ENCODE peak calls at places on chromosomes 13 and 19, in nine cellular contexts. Q is AG04449; Z is pancreas; K is fibroblast of lung; S is right lobe of liver; F is Calu3; H is fibroblast of the aortic adventitia; L is CD4-positive, alpha-beta T cell; X is omental fat pad. R is an unnamed sample.

GRCh38 chr13:37906880-37907279 is 37.3 kb upstream of the TRPC4 start:
- DNase-seq in Z (no peak), Q (no peak), H (no peak), X (no peak), F (no peak), L (no peak), K (no peak), S (no peak), R (no peak)

GRCh38 chr13:81957121-81957520 is 1616.2 kb upstream of the SPRY2 start:
- DNase-seq in S (no peak), H (no peak), F (no peak), Q (no peak), Z (no peak), K (no peak), L (no peak), X (no peak), R (no peak)

GRCh38 chr13:28513745-28514144 is 18.8 kb upstream of the FLT1 start:
- DNase-seq in X (no peak), H (no peak), Z (no peak), L (no peak), F (no peak), S (no peak), Q (no peak), K (no peak), R (no peak)

GRCh38 chr19:9934132-9934950 is 2.0 kb downstream of the OLFM2 start:
- DNase-seq in Z (peak), K (peak), Q (no peak), L (peak), X (peak), H (peak), S (peak), F (peak), R (peak)

GRCh38 chr13:68551701-68552522 is 1321.8 kb upstream of the PCDH9 start:
- DNase-seq in X (no peak), L (no peak), H (no peak), Q (no peak), K (no peak), Z (no peak), F (no peak), S (no peak), R (no peak)

GRCh38 chr13:79459906-79460305 is 21.0 kb upstream of the NDFIP2 start:
- DNase-seq in H (no peak), L (no peak), K (no peak), S (no peak), Z (no peak), X (no peak), F (no peak), Q (no peak), R (no peak)

GRCh38 chr13:111282425-111282824 is 38.0 kb upstream of the TEX29 start:
- DNase-seq in X (no peak), Q (no peak), L (no peak), H (no peak), Z (no peak), F (no peak), S (no peak), K (no peak), R (no peak)

GRCh38 chr19:47036233-47036651 is 12.2 kb downstream of the TMEM160 start:
- DNase-seq in F (peak), Z (peak), Q (no peak), S (no peak), L (no peak), X (no peak), K (no peak), H (no peak), R (no peak)

GRCh38 chr13:65400707-65401106 is 1829.4 kb downstream of the PCDH9 start:
- DNase-seq in S (no peak), L (no peak), X (no peak), H (no peak), K (no peak), Q (no peak), Z (no peak), F (no peak), R (no peak)

GRCh38 chr13:113647351-113648217 is 10.4 kb downstream of the ATP4B start:
- DNase-seq in Z (peak), Q (no peak), L (no peak), F (peak), K (peak), X (peak), H (peak), S (peak), R (no peak)

GRCh38 chr19:49297403-49297802 is 27.6 kb downstream of the SLC6A16 start:
- DNase-seq in K (peak), S (no peak), Z (no peak), H (no peak), X (no peak), L (no peak), Q (peak), F (no peak), R (no peak)

GRCh38 chr19:49301165-49301865 is 23.7 kb downstream of the SLC6A16 start:
- DNase-seq in H (peak), S (peak), X (peak), L (peak), F (peak), Z (peak), K (peak), Q (no peak), R (peak)

GRCh38 chr19:49301866-49302252 is 23.1 kb downstream of the SLC6A16 start:
- DNase-seq in X (no peak), K (no peak), F (no peak), S (no peak), Z (no peak), Q (no peak), L (no peak), H (no peak), R (no peak)
- TF ChIP-seq CTCF in X (no peak), K (no peak), F (no peak), S (no peak), Z (no peak), Q (no peak), L (no peak), H (no peak), R (no peak)

DNA sequence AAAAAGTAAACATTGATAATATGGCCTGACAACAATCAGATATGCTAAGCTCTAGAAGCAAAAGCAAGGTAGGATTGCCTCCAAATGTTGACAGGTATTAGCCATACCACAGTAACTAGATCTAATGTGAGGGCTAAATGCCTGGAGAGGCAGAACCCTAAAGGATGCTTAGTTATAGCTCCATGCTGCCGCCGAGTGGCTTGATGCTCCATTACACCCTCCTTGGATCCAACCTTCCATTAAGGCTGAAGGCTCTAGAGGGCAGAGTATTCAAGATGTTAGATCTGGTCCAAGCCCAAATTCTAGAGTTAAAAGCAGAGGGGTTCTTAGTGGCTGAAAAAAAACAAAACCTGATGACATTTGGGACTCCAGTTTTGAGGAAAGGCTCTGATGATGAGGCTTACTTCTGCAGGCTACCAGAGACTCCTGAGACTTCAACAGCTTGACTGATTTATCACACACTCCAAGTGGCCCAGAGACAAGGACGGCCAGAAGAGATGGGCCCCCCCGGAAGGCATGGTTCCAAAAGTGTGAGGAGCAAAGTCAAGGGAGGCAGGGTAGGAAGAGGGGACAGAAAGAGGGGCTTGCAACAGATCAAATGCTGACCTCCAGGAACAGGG is 21.8 kb upstream of the CPB2 start:
- DNase-seq in Z (peak), H (peak), X (no peak), F (peak), Q (peak), L (peak), K (peak), S (peak), R (peak)
- TF ChIP-seq CTCF in Z (peak), H (peak), X (peak), F (peak), Q (peak), L (peak), K (peak), S (peak), R (peak)

GRCh38 chr13:51584731-51585191 is 499 bp downstream of the WDFY2 start:
- DNase-seq in H (peak), Z (peak), Q (no peak), L (peak), K (peak), X (peak), S (peak), F (peak), R (peak)
- TF ChIP-seq CTCF in H (peak), Z (no peak), Q (peak), L (no peak), K (no peak), X (no peak), S (no peak), F (no peak), R (peak)

GRCh38 chr13:99980201-99981114 is 1.1 kb upstream of the ZIC2 start:
- DNase-seq in S (peak), Z (peak), H (peak), X (no peak), Q (no peak), F (peak), L (peak), K (peak), R (peak)
- TF ChIP-seq CTCF in S (no peak), Z (no peak), H (no peak), X (no peak), Q (no peak), F (no peak), L (no peak), K (no peak), R (no peak)

GRCh38 chr13:109606404-109607028 is 179.9 kb downstream of the IRS2 start:
- DNase-seq in H (no peak), L (no peak), S (no peak), F (no peak), Q (no peak), K (peak), Z (no peak), X (no peak), R (no peak)

GRCh38 chr13:109608503-109608902 is 177.9 kb downstream of the IRS2 start:
- DNase-seq in H (no peak), X (no peak), K (no peak), Q (no peak), S (no peak), Z (no peak), L (no peak), F (no peak), R (no peak)

GRCh38 chr13:109611912-109612691 is 174.3 kb downstream of the IRS2 start:
- DNase-seq in X (no peak), Z (no peak), F (no peak), K (no peak), L (no peak), H (no peak), S (no peak), Q (no peak), R (no peak)

GRCh38 chr13:109608032-109608431 is 178.4 kb downstream of the IRS2 start:
- DNase-seq in X (no peak), K (no peak), H (no peak), L (no peak), F (no peak), S (no peak), Z (no peak), Q (no peak), R (no peak)

DNA sequence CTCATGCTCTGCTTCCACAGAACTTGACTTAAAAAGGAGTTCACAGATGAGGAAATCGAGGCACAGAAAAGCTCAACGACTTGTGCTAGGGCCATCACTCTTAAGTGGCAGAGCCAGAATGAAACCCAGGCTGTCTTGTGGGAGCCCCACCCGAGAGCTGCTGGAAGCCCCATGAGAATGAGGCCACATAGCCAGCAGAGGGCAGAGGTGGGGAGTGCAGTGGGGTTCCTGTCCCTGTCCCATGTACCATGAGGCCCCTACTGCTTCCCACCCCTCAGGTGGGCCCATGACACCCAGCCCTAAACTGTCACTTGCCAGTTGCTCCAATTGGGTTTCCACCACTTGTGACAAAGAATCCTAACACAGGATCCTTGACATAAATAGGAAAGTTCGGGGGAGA is 175.9 kb downstream of the IRS2 start:
- DNase-seq in K (peak), S (peak), L (peak), Q (no peak), F (peak), X (no peak), Z (no peak), H (no peak), R (peak)
- TF ChIP-seq CTCF in K (no peak), S (peak), L (peak), Q (peak), F (no peak), X (no peak), Z (no peak), H (peak), R (no peak)

DNA sequence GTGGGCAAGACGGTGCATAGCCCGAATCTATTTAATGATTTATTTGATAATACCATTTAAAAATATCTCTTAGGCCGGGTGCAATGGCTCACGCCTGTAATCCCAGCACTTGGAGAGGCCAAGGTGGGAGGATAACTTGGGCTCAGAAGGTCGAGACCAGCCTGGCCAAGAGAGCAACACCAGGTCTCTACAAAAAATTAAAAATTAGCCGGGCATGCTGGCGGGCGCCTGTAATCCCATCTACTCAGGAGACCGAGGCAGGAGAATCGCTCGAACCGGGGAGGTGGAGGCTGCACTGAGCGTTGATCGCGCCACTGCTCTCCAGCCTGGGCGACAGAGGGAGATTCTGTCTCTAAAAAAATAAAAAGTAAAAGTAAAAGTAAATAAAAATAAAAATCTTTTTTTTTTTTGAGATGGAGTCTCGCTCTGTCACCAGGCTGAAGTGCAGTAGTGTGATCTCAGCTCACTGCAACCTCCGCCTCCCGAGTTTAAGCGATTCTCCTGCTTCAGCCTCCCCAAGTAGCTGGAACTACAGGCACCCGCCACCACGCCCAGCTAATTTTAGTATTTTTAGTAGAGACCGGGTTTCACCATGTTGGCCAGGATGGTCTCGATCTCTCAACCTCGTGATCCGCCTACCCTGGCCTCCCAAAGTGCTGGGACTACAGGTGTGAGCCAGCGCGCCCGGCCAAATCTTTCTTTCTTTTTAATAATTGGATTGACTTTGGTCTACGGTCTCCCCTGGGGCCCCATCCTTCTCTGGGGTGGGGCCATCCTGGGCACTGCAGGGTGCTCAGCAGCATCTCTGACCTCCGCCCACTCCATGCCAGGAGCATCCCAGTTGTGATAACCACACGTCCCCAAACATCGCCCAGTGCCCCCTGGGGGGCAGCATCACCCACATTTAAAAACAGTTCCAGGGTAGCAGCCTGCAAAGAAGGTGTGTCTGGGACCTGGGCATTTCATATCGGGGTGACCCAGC is 90.7 kb downstream of the GNG7 start:
- DNase-seq in Q (no peak), Z (peak), K (no peak), H (no peak), X (no peak), S (no peak), F (no peak), L (no peak), R (no peak)
- TF ChIP-seq CTCF in Q (no peak), Z (no peak), K (no peak), H (no peak), X (no peak), S (peak), F (no peak), L (peak), R (peak)

GRCh38 chr13:24313449-24313848 is 4.1 kb downstream of the C1QTNF9 start:
- DNase-seq in L (no peak), S (no peak), Z (no peak), X (no peak), H (peak), Q (no peak), F (no peak), K (peak), R (no peak)
- TF ChIP-seq CTCF in L (no peak), S (peak), Z (peak), X (no peak), H (peak), Q (no peak), F (no peak), K (peak), R (no peak)

GRCh38 chr19:33246729-33247440 is 21.2 kb upstream of the SLC7A10 start:
- DNase-seq in Q (no peak), K (no peak), Z (no peak), L (no peak), X (no peak), F (no peak), S (no peak), H (no peak), R (no peak)
- TF ChIP-seq CTCF in Q (no peak), K (no peak), Z (no peak), L (no peak), X (no peak), F (no peak), S (no peak), H (no peak), R (no peak)

GRCh38 chr19:16801599-16801998 is 27.6 kb upstream of the SIN3B start:
- DNase-seq in X (no peak), Q (no peak), Z (no peak), F (no peak), K (peak), S (no peak), H (peak), L (no peak), R (no peak)
- TF ChIP-seq CTCF in X (no peak), Q (no peak), Z (no peak), F (no peak), K (no peak), S (no peak), H (no peak), L (no peak), R (no peak)

R was measured in endothelial cell.